ENCODE peak calls at places on chromosomes 6 and 20, in eight cellular contexts. N is GM12864, P is non-pigmented ciliary epithelial cell, M is AML-193, S is tibial artery, C is fibroblast of mammary gland, Z is hippocampal formation, I is mesendoderm. X is an unnamed sample.

GRCh38 chr20:63241272-63241671 is 5.6 kb downstream of the BIRC7 start:
- DNase-seq in C (no peak), N (no peak), S (no peak), P (no peak), I (no peak), Z (no peak), M (no peak), X (no peak)

GRCh38 chr6:36829919-36830544 is 9.2 kb downstream of the CPNE5 start:
- DNase-seq in C (peak), P (no peak), Z (peak), S (peak), I (no peak), M (no peak), N (no peak), X (no peak)

GRCh38 chr6:129102741-129103140 is 219.8 kb downstream of the LAMA2 start:
- DNase-seq in M (no peak), N (no peak), C (peak), Z (no peak), S (peak), P (no peak), I (no peak), X (no peak)

GRCh38 chr20:55415567-55416142 is 589.7 kb downstream of the CBLN4 start:
- DNase-seq in S (no peak), I (peak), N (no peak), C (peak), P (no peak), Z (no peak), M (peak), X (no peak)

GRCh38 chr6:41756354-41756753 is 9.2 kb upstream of the PGC start:
- DNase-seq in P (no peak), S (no peak), Z (no peak), M (no peak), I (no peak), N (no peak), C (no peak), X (no peak)

GRCh38 chr6:27237089-27237723 is 10.3 kb upstream of the PRSS16 start:
- DNase-seq in I (peak), M (no peak), N (peak), P (no peak), Z (no peak), C (peak), S (no peak), X (no peak)

GRCh38 chr6:166009385-166010031 is 158.1 kb downstream of the TBXT start:
- DNase-seq in Z (no peak), I (no peak), S (no peak), M (no peak), C (no peak), P (no peak), N (no peak), X (no peak)

GRCh38 chr6:26172496-26172958 is 85.3 kb downstream of the HFE start:
- DNase-seq in C (peak), Z (no peak), P (no peak), N (no peak), S (no peak), M (no peak), I (peak), X (no peak)

GRCh38 chr6:158142789-158143188 is 25.3 kb downstream of the SERAC1 start:
- DNase-seq in Z (no peak), M (no peak), N (no peak), C (peak), S (no peak), P (no peak), I (no peak), X (no peak)

GRCh38 chr6:112237644-112238043 is 16.7 kb downstream of the LAMA4 start:
- DNase-seq in N (no peak), C (peak), P (no peak), I (no peak), M (no peak), Z (no peak), S (peak), X (no peak)

X was measured in SIG-M5.